ENCODE peak calls at places on chromosomes 12 and 14, in seven cellular contexts. A is cardiac fibroblast, M is skeletal muscle cell, S is ureter, P is SW 1271, R is AG08396, K is adipocyte. C is an unnamed sample.

GRCh38 chr14:51691176-51691575 is 39.5 kb downstream of the FRMD6 start:
- DNase-seq in A (peak), M (no peak), S (no peak), P (no peak), R (no peak), K (peak), C (no peak)

GRCh38 chr12:30169839-30170591 is 386.3 kb upstream of the TMTC1 start:
- DNase-seq in A (no peak), M (no peak), S (no peak), P (no peak), R (no peak), K (no peak), C (no peak)

GRCh38 chr12:54428050-54429013 is 9.3 kb upstream of the ITGA5 start:
- DNase-seq in A (peak), M (peak), S (no peak), P (no peak), R (peak), K (no peak), C (no peak)

GRCh38 chr12:43009307-43009706 is 419.8 kb upstream of the PRICKLE1 start:
- DNase-seq in A (no peak), M (no peak), S (no peak), P (no peak), R (no peak), K (no peak), C (no peak)

GRCh38 chr14:63432228-63432627 is 110.9 kb downstream of the PPP2R5E start:
- DNase-seq in A (no peak), M (no peak), S (no peak), P (no peak), R (no peak), K (no peak), C (no peak)

GRCh38 chr12:3432176-3432742 is 58.7 kb upstream of the PRMT8 start:
- DNase-seq in A (no peak), M (no peak), S (no peak), P (no peak), R (no peak), K (no peak), C (no peak)

GRCh38 chr14:103094406-103095209 is at the start of gene EXOC3L4:
- DNase-seq in A (no peak), M (no peak), S (no peak), P (no peak), R (no peak), K (no peak), C (no peak)

GRCh38 chr12:16766736-16767135 is 160.8 kb upstream of the LMO3 start:
- DNase-seq in A (no peak), M (no peak), S (no peak), P (no peak), R (no peak), K (no peak), C (no peak)

GRCh38 chr12:990308-990648 is 745 bp upstream of the ERC1 start:
- DNase-seq in A (peak), M (no peak), S (peak), P (no peak), R (peak), K (peak), C (no peak)

GRCh38 chr12:92561543-92561899 is 141.3 kb upstream of the PLEKHG7 start:
- DNase-seq in A (peak), M (peak), S (peak), P (no peak), R (peak), K (peak), C (no peak)